ENCODE peak calls at places on chromosomes 16 and 17, in eight cellular contexts. O is cardiac septum; N is cardiac fibroblast; B is hepatic stellate cell; E is activated CD8-positive, alpha-beta memory T cell treated with anti-CD3 and anti-CD28 coated beads, Interleukin-2, amount 10 ng/mL, durations not matched to agents 7 days and 5 days; A is D721Med; U is substantia nigra; G is neuronal stem cell. Y is an unnamed sample.

GRCh38 chr16:88384222-88385111 is 1.7 kb downstream of the ZNF469 start:
- DNase-seq in O (peak), N (no peak), B (no peak), E (no peak), A (no peak), U (no peak), G (no peak), Y (no peak)

GRCh38 chr16:89861648-89862047 is 11.7 kb upstream of the TCF25 start:
- DNase-seq in O (no peak), N (no peak), B (no peak), E (no peak), A (no peak), U (no peak), G (no peak), Y (no peak)

GRCh38 chr17:72931635-72932034 is 160.9 kb downstream of the SLC39A11 start:
- DNase-seq in O (no peak), N (no peak), B (no peak), E (no peak), A (no peak), U (no peak), G (no peak), Y (no peak)

GRCh38 chr17:7745748-7746470 is 28.4 kb downstream of the DNAH2 start:
- DNase-seq in O (peak), N (peak), B (peak), E (no peak), A (no peak), U (no peak), G (no peak), Y (no peak)

GRCh38 chr17:63918305-63918704 is 334 bp downstream of the GH1 start:
- DNase-seq in O (no peak), N (peak), B (no peak), E (no peak), A (no peak), U (no peak), G (no peak), Y (no peak)

GRCh38 chr17:74192950-74193781 is 10.3 kb upstream of the RPL38 start:
- DNase-seq in O (no peak), N (no peak), B (no peak), E (no peak), A (peak), U (peak), G (no peak), Y (no peak)

GRCh38 chr17:19766421-19767270 is 18.5 kb upstream of the ALDH3A1 start:
- DNase-seq in O (peak), N (peak), B (peak), E (peak), A (peak), U (peak), G (peak), Y (peak)

GRCh38 chr16:50680907-50681885 is at the start of gene SNX20:
- DNase-seq in O (peak), N (no peak), B (no peak), E (peak), A (no peak), U (peak), G (no peak), Y (no peak)

GRCh38 chr17:58632324-58633314 is 59.2 kb downstream of the TEX14 start:
- DNase-seq in O (no peak), N (no peak), B (no peak), E (no peak), A (no peak), U (no peak), G (no peak), Y (no peak)

GRCh38 chr16:17134586-17134985 is 336.2 kb downstream of the XYLT1 start:
- DNase-seq in O (no peak), N (no peak), B (no peak), E (no peak), A (no peak), U (no peak), G (no peak), Y (no peak)

GRCh38 chr16:19783363-19783762 is 65.3 kb downstream of the IQCK start:
- DNase-seq in O (no peak), N (no peak), B (no peak), E (no peak), A (no peak), U (no peak), G (no peak), Y (no peak)

GRCh38 chr17:73625975-73626706 is 18.1 kb downstream of the SDK2 start:
- DNase-seq in O (no peak), N (no peak), B (no peak), E (no peak), A (no peak), U (peak), G (no peak), Y (no peak)

GRCh38 chr16:85370881-85371651 is 242.1 kb upstream of the GSE1 start:
- DNase-seq in O (no peak), N (peak), B (peak), E (no peak), A (no peak), U (peak), G (no peak), Y (no peak)

GRCh38 chr17:37212184-37212583 is 163.6 kb upstream of the C17orf78 start:
- DNase-seq in O (no peak), N (peak), B (no peak), E (no peak), A (no peak), U (no peak), G (no peak), Y (no peak)

GRCh38 chr16:22217890-22218730 is 12.0 kb downstream of the EEF2K start:
- DNase-seq in O (no peak), N (no peak), B (peak), E (no peak), A (no peak), U (no peak), G (no peak), Y (no peak)

GRCh38 chr16:11470676-11471415 is 115.9 kb downstream of the LITAF start:
- DNase-seq in O (no peak), N (peak), B (no peak), E (no peak), A (no peak), U (no peak), G (no peak), Y (no peak)

GRCh38 chr17:50462446-50462845 is 6.2 kb downstream of the CHAD start:
- DNase-seq in O (no peak), N (no peak), B (no peak), E (no peak), A (no peak), U (no peak), G (no peak), Y (no peak)

GRCh38 chr17:76139801-76140660 is 1.0 kb downstream of the FOXJ1 start:
- DNase-seq in O (no peak), N (no peak), B (no peak), E (peak), A (no peak), U (no peak), G (no peak), Y (no peak)

GRCh38 chr17:28204244-28204643 is 114.8 kb upstream of the TMEM97 start:
- DNase-seq in O (no peak), N (no peak), B (no peak), E (no peak), A (no peak), U (no peak), G (no peak), Y (no peak)

GRCh38 chr17:63675607-63676539 is 24.1 kb downstream of the LIMD2 start:
- DNase-seq in O (no peak), N (peak), B (peak), E (no peak), A (no peak), U (peak), G (no peak), Y (no peak)

GRCh38 chr17:57468932-57469775 is 212.8 kb downstream of the MSI2 start:
- DNase-seq in O (no peak), N (no peak), B (no peak), E (no peak), A (no peak), U (no peak), G (no peak), Y (no peak)

GRCh38 chr16:49811630-49812334 is 44.1 kb downstream of the ZNF423 start:
- DNase-seq in O (no peak), N (peak), B (peak), E (no peak), A (no peak), U (peak), G (no peak), Y (no peak)

GRCh38 chr16:56263711-56264608 is 72.7 kb downstream of the GNAO1 start:
- DNase-seq in O (no peak), N (no peak), B (no peak), E (peak), A (no peak), U (peak), G (no peak), Y (no peak)

GRCh38 chr16:77330332-77331043 is 104.3 kb downstream of the ADAMTS18 start:
- DNase-seq in O (no peak), N (no peak), B (no peak), E (no peak), A (no peak), U (no peak), G (peak), Y (no peak)

GRCh38 chr17:49715717-49716279 is 8.0 kb upstream of the SLC35B1 start:
- DNase-seq in O (no peak), N (no peak), B (no peak), E (peak), A (no peak), U (no peak), G (no peak), Y (no peak)

GRCh38 chr17:66347661-66348604 is 45.5 kb downstream of the PRKCA start:
- DNase-seq in O (no peak), N (peak), B (no peak), E (no peak), A (no peak), U (no peak), G (no peak), Y (no peak)

GRCh38 chr17:66351053-66351452 is 48.6 kb downstream of the PRKCA start:
- DNase-seq in O (no peak), N (no peak), B (no peak), E (no peak), A (no peak), U (peak), G (no peak), Y (no peak)

GRCh38 chr16:86396918-86397317 is 113.4 kb upstream of the FOXF1 start:
- DNase-seq in O (no peak), N (peak), B (peak), E (no peak), A (no peak), U (no peak), G (no peak), Y (no peak)

GRCh38 chr17:8479431-8479947 is 43.8 kb downstream of the NDEL1 start:
- DNase-seq in O (no peak), N (peak), B (no peak), E (no peak), A (no peak), U (peak), G (no peak), Y (peak)

GRCh38 chr17:60149691-60150582 is at the start of gene CA4:
- DNase-seq in O (no peak), N (no peak), B (no peak), E (no peak), A (peak), U (no peak), G (no peak), Y (no peak)

GRCh38 chr16:17318200-17318599 is 152.6 kb downstream of the XYLT1 start:
- DNase-seq in O (no peak), N (peak), B (peak), E (no peak), A (no peak), U (no peak), G (no peak), Y (no peak)

Y was measured in dorsolateral prefrontal cortex.